ENCODE peak calls at places on chromosomes 12 and 14, in ten cellular contexts. L is spleen, I is mammary epithelial cell, O is brain microvascular endothelial cell, H is substantia nigra, T is DND-41, D is OCI-LY7, P is SK-N-SH, K is mesendoderm, Z is small intestine. X is an unnamed sample.

GRCh38 chr12:64194333-64195149 is 27.6 kb downstream of the KICS2 start:
- DNase-seq in L (no peak), I (no peak), O (no peak), H (no peak), T (no peak), D (no peak), P (no peak), K (no peak), Z (no peak), X (no peak)

GRCh38 chr12:112419269-112420133 is 754 bp downstream of the PTPN11 start:
- DNase-seq in L (no peak), I (peak), O (peak), H (peak), T (no peak), D (no peak), P (no peak), K (peak), Z (peak), X (peak)

GRCh38 chr14:75335588-75335987 is 57.0 kb downstream of the FOS start:
- DNase-seq in L (no peak), I (no peak), O (no peak), H (peak), T (no peak), D (no peak), P (no peak), K (no peak), Z (no peak), X (no peak)

GRCh38 chr14:31205681-31206535 is 1.7 kb downstream of the HECTD1 start:
- DNase-seq in L (no peak), I (peak), O (peak), H (no peak), T (no peak), D (peak), P (peak), K (peak), Z (peak), X (no peak)

GRCh38 chr14:106605548-106606448 is 1079.4 kb downstream of the TMEM121 start:
- DNase-seq in L (peak), I (no peak), O (no peak), H (no peak), T (peak), D (peak), P (peak), K (no peak), Z (peak), X (no peak)

GRCh38 chr14:32090686-32091085 is 13.6 kb downstream of the ARHGAP5 start:
- DNase-seq in L (no peak), I (no peak), O (no peak), H (no peak), T (no peak), D (no peak), P (no peak), K (no peak), Z (no peak), X (no peak)

GRCh38 chr12:67483871-67484554 is 164.5 kb upstream of the DYRK2 start:
- DNase-seq in L (no peak), I (peak), O (no peak), H (no peak), T (no peak), D (no peak), P (no peak), K (no peak), Z (peak), X (peak)

GRCh38 chr12:12086331-12086730 is 15.6 kb downstream of the BCL2L14 start:
- DNase-seq in L (no peak), I (no peak), O (no peak), H (no peak), T (no peak), D (no peak), P (no peak), K (peak), Z (no peak), X (no peak)

GRCh38 chr12:28497889-28498411 is 307.7 kb downstream of the CCDC91 start:
- DNase-seq in L (no peak), I (peak), O (no peak), H (no peak), T (no peak), D (no peak), P (no peak), K (no peak), Z (peak), X (peak)

GRCh38 chr12:113842699-113843098 is 123.4 kb downstream of the RBM19 start:
- DNase-seq in L (no peak), I (no peak), O (no peak), H (no peak), T (no peak), D (no peak), P (no peak), K (no peak), Z (no peak), X (no peak)

DNA sequence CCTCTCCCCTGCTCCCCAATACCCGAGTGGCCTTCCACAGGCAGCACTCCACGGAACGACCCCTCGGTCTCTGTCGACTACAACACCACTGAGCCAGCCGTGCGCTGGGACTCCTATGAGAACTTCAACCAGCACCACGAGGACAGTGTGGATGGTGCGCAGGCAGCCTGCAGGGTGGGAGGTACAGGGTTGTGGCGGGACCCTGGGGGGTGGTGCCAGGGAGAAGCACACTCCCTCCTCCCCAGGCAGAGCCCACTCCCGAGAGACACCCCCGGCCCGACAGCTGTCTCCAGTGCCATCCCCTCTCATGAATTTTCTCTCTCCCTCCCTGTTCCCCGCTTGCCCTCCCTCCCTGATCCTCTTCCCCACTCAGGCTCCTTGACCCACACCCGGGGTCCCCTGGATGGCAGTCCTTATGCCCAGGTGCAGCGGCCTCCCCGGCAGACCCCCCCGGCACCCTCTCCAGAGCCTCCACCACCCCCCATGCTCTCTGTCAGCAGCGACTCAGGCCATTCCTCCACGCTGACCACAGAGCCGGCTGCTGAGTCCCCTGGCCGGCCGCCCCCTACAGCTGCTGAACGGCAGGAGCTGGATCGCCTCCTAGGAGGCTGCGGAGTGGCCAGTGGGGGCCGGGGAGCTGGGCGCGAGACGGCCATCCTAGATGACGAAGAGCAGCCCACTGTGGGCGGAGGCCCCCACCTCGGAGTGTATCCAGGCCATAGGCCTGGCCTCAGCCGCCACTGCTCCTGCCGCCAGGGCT is 9.0 kb downstream of the TNS2 start:
- DNase-seq in L (peak), I (no peak), O (no peak), H (no peak), T (no peak), D (no peak), P (no peak), K (no peak), Z (no peak), X (no peak)
- H3K27ac ChIP-seq in L (no peak), I (no peak), O (no peak), H (no peak), T (no peak), D (no peak), P (no peak), K (no peak), Z (no peak), X (no peak)

DNA sequence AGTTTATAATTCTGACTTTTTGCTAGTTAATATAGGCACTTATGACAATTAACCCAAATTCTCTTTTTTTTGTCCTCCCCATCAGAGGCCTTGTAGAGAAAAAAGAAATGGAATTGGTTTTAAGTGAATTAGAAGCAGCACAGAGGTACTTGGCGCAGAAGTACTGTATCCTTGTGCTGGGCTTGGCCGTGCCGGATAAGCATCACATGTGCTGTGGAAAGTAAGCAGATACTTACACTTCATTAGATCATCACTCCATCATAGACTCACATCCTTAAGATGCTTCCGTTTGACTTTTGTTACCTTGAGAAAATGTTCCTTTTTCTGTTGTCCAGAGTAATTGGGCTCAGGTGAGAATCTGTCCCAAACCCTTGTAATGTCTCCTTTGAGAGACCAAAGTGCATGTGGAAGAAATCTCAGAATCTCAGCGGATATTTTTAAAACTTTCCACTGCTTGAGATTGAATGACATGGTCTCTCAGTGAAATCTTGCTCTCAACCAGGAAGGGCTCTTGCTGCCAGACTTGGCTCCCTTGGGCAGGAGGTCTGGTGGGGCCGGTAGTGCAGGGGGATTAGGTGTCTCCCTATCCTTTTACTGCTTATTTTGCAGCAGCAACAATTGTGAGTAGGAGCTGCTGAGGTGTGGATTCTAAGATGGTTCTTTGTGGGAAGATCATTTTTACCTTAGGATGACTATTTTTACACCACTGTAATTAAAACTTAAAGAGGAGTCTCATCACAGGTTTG is 24.8 kb downstream of the PPP1R36 start:
- DNase-seq in L (no peak), I (no peak), O (no peak), H (no peak), T (no peak), D (no peak), P (no peak), K (no peak), Z (no peak), X (no peak)
- H3K27ac ChIP-seq in L (no peak), I (no peak), O (no peak), H (peak), T (no peak), D (no peak), P (no peak), K (no peak), Z (no peak), X (no peak)

DNA sequence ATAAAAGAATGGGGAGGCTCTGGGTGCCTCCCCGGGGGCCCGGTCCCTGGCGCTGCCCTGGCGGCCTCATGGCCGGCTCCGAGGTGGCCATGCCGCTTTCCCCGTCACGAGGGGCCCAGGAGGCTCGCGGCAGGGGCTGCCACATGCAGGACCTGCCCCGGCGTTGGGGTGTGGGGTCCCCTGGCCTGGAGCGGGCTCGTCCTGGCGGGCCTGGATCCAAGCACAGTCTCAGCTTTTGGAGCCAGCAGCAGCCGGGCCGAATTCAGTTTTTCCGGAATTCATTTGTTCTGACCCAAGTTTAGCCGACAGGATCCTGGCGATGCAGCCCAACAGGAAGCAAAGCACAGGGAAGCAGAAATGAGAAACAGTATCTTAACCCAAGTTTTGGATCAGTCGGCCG is 26.4 kb upstream of the AEBP2 start:
- DNase-seq in L (peak), I (no peak), O (no peak), H (no peak), T (no peak), D (no peak), P (no peak), K (no peak), Z (no peak), X (no peak)
- H3K27ac ChIP-seq in L (no peak), I (no peak), O (no peak), H (no peak), T (no peak), D (no peak), P (no peak), K (no peak), Z (no peak), X (no peak)

DNA sequence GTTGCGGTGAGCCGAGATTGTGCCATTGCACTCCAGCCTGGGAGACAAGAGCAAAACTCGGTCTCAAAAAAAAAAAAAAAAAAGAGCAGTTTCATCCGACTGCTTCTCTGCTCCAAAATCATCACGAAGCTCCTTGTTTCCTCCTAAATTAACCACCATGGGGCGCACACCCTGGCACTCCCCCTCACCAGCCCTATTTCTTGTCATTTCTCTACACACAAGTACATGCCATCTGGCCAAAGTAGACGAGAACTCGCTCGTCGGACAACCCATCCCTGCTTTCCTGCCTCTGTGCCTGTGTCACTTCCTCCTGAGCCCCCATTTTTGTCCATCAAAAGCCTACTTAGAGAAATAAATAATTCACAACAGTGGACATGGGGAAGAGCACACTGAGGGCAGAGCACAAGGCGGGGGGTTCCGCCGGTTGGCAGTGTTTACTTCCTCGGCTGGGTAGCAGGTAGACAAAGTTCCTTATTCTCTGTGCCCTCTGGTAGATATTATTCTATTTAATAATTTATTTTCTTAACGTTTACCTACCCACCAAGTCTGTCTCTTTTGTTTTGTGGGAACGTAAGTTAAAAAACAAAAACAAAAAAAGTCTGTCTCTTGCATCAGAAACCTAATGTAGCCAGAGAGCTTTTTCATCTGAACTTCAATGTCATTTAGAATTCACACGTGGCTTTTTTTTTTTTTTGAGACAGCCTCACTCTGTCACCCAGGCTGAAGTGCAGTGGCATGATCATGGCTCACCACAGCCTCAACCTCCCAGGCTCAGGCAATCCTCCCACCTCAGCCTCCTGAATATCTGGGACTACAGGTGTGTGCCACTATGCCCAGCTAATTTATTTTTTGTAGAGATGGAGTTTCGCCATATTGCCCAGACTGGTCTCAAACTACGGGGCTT is 6.0 kb downstream of the VPS37B start:
- DNase-seq in L (no peak), I (no peak), O (no peak), H (no peak), T (no peak), D (no peak), P (no peak), K (no peak), Z (no peak), X (no peak)
- H3K27ac ChIP-seq in L (peak), I (peak), O (no peak), H (no peak), T (peak), D (no peak), P (no peak), K (no peak), Z (peak), X (peak)

GRCh38 chr14:104217486-104218360 is 79.3 kb downstream of the KIF26A start:
- DNase-seq in L (peak), I (no peak), O (no peak), H (no peak), T (no peak), D (no peak), P (no peak), K (no peak), Z (no peak), X (no peak)
- H3K27ac ChIP-seq in L (no peak), I (no peak), O (no peak), H (no peak), T (no peak), D (no peak), P (no peak), K (no peak), Z (no peak), X (no peak)

X was measured in epithelial cell of prostate.